ENCODE peak calls at places on chromosomes 3 and 15, in four cellular contexts. F, I, A and Y are unnamed samples.

GRCh38 chr15:36897834-36898233 is 202.5 kb downstream of the MEIS2 start:
- DNase-seq in F (no peak), I (peak; percentile 47), A (peak; percentile 53), Y (no peak)

GRCh38 chr15:57872281-57873010 is 165.9 kb downstream of the POLR2M start:
- DNase-seq in F (no peak), I (no peak), A (no peak), Y (no peak)

GRCh38 chr3:143901105-143901504 is 52.8 kb upstream of the SLC9A9 start:
- DNase-seq in F (no peak), I (no peak), A (no peak), Y (no peak)

GRCh38 chr3:124916837-124917409 is 17.6 kb downstream of the MUC13 start:
- DNase-seq in F (no peak), I (no peak), A (no peak), Y (no peak)

GRCh38 chr3:184562875-184563568 is 1.4 kb downstream of the EPHB3 start:
- DNase-seq in F (no peak), I (peak; percentile 61), A (no peak), Y (no peak)

GRCh38 chr3:72217570-72217969 is 432.6 kb upstream of the PROK2 start:
- DNase-seq in F (no peak), I (no peak), A (no peak), Y (no peak)

GRCh38 chr3:148791955-148792354 is 35.7 kb upstream of the CPB1 start:
- DNase-seq in F (no peak), I (no peak), A (no peak), Y (no peak)

GRCh38 chr15:82952156-82953081 is at the start of gene HOMER2:
- DNase-seq in F (no peak), I (peak; percentile 79), A (peak; percentile 68), Y (no peak)

GRCh38 chr3:183537295-183537730 is 18.2 kb downstream of the KLHL6 start:
- DNase-seq in F (no peak), I (no peak), A (no peak), Y (no peak)

GRCh38 chr3:138405486-138405885 is 28.9 kb upstream of the ESYT3 start:
- DNase-seq in F (no peak), I (no peak), A (no peak), Y (no peak)

GRCh38 chr15:65532738-65533051 is 2.4 kb downstream of the HACD3 start:
- DNase-seq in F (no peak), I (no peak), A (no peak), Y (no peak)

GRCh38 chr15:75659141-75659771 is 11.5 kb downstream of the SNX33 start:
- DNase-seq in F (no peak), I (no peak), A (no peak), Y (no peak)

GRCh38 chr3:171101982-171102610 is 75.6 kb upstream of the SLC2A2 start:
- DNase-seq in F (no peak), I (no peak), A (no peak), Y (no peak)

GRCh38 chr3:17039579-17039978 is 154.8 kb downstream of the PLCL2 start:
- DNase-seq in F (no peak), I (no peak), A (no peak), Y (no peak)

GRCh38 chr3:14200276-14200675 is 21.7 kb downstream of the LSM3 start:
- DNase-seq in F (no peak), I (no peak), A (no peak), Y (no peak)

GRCh38 chr15:40388941-40389823 is 6.7 kb downstream of the KNSTRN start:
- DNase-seq in F (no peak), I (no peak), A (no peak), Y (no peak)

GRCh38 chr3:45929042-45929679 is 14.1 kb upstream of the CXCR6 start:
- DNase-seq in F (peak; percentile 81), I (peak; percentile 57), A (peak; percentile 64), Y (no peak)

DNA sequence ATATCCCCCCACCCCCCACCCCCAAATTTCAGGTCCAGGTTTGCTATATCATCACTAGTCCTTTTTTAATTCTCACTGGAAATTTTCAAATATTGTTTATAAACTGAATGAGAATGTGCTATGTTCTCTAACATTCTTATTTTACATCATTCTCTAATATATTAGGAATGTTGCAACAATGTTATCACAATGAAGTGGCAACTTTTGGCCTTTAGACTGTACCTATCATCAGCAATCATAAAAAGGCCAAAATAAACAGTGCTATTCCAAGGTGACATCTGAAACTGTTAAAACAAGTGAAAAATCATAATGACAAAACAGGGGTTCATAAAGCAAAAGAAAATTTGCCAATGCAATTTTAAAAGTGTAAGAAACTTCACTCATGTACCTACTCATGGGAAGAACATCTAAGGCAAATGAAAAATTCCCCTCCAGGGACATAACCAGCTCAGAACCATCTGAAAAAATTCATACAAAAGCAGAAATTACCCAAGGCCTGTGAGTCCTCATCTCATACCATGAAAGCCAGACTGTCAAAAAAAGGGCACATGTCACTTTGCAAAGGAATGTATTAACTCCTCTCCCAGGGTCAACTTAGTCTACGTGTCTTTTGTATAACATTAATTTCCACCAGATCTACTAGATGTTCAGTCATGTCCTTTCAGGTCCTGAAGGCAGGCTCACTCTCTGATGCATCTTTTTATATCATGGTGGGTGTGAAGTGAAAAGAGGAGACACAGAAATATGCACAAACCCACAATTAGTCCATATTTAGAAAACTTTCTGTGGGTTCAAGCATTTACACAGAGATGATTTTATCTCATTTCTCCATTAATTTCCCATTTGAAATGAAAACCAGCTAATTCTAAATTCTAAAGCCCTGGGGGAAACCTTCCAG is 212.0 kb downstream of the CBLB start:
- DNase-seq in F (no peak), I (no peak), A (no peak), Y (no peak)
- H3K4me2 ChIP-seq in F (no peak overlapping the region), I (no peak overlapping the region), A (no peak overlapping the region), Y (peak overlapping the region; percentile 30)

GRCh38 chr3:179958759-179959158 is 78.0 kb downstream of the PEX5L start:
- DNase-seq in F (peak; percentile 64), I (no peak), A (no peak), Y (no peak)

GRCh38 chr3:179958143-179958542 is 78.6 kb downstream of the PEX5L start:
- DNase-seq in F (peak; percentile 59), I (no peak), A (no peak), Y (no peak)

GRCh38 chr3:179956416-179956830 is 80.3 kb downstream of the PEX5L start:
- DNase-seq in F (peak; percentile 89), I (no peak), A (no peak), Y (peak; percentile 96)

GRCh38 chr3:179955798-179956197 is 80.9 kb downstream of the PEX5L start:
- DNase-seq in F (no peak), I (no peak), A (no peak), Y (no peak)

GRCh38 chr3:179957264-179957845 is 79.4 kb downstream of the PEX5L start:
- DNase-seq in F (peak; percentile 62), I (no peak), A (no peak), Y (no peak)
- H3K27me3 ChIP-seq in F (no peaks in the 10 kb centered on the region), I (no peaks in the 10 kb centered on the region), A (no peaks in the 10 kb centered on the region), Y (no peaks in the 10 kb centered on the region)

DNA sequence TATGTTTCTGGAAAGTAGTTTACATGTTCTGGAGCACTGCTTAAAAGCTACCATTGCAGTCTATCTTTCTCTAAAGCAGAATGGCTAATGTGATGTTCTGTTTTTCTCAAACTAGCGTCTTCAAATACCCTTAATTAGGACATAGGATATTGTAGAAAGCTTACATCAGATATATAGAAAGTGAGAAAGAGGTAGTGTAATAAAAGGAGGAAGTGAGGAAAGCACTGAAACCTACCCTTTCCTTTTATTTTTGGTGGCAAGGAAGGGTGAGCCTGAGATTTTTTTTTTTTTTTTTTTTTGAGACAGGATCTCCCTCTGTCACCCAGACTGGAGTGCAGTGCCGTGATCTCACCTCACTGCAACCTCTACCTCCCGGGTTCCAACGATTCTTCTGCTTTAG is 9.4 kb downstream of the SENP2 start:
- DNase-seq in F (no peak), I (no peak), A (no peak), Y (peak; percentile 21)
- H3K4me3 ChIP-seq in F (no peak overlapping the region), I (no peak overlapping the region), A (no peak overlapping the region), Y (no peak overlapping the region)

DNA sequence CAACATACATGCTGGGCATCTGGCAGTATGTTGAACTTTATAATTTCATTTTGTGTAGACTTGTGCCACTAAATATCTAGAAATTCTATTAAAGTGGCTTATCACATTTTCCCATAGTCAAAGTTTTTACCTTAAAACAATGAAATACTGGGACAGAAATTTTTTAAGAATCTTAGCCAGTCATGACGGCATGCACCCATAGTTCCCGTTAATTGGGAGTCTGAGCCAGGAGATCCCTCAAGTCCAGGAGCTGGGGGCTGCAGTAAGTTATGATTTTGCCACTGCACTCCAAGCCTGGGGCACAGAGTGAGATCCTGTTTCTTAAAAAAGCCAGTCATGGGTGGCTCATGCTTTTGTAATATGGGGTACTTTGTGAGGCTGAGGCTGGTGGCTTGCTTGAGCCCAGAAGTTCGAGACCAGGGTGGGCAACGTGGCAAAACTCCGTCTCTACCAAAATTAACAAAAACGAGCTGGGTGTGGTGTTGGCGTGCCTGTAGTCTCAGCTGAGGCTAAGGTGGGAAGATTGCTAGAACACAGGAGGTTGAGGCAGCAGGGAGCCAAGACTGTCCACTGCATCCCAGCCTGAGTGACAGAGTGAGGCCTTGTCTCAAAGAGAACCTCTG is 3.1 kb downstream of the RPSA start:
- DNase-seq in F (no peak), I (no peak), A (no peak), Y (no peak)
- H3K4me2 ChIP-seq in F (peak overlapping the region; percentile 99), I (no peak overlapping the region), A (peak overlapping the region; percentile 63), Y (peak overlapping the region; percentile 94)

GRCh38 chr3:27716309-27716708 is 5.8 kb downstream of the EOMES start:
- DNase-seq in F (no peak), I (no peak), A (peak; percentile 22), Y (no peak)

GRCh38 chr3:27715863-27716262 is 6.3 kb downstream of the EOMES start:
- DNase-seq in F (no peak), I (no peak), A (no peak), Y (no peak)

GRCh38 chr3:27718459-27718858 is 3.7 kb downstream of the EOMES start:
- DNase-seq in F (no peak), I (no peak), A (peak; percentile 15), Y (no peak)

GRCh38 chr3:27715454-27715806 is 6.7 kb downstream of the EOMES start:
- DNase-seq in F (no peak), I (no peak), A (peak; percentile 60), Y (no peak)

GRCh38 chr3:27717200-27717852 is 4.8 kb downstream of the EOMES start:
- DNase-seq in F (no peak), I (no peak), A (peak; percentile 30), Y (no peak)
- H3K27me3 ChIP-seq in F (no peaks in the 10 kb centered on the region), I (peaks cover 100% of the 10 kb centered on the region), A (peaks cover 100% of the 10 kb centered on the region), Y (peaks cover 26% of the 10 kb centered on the region)

GRCh38 chr3:99668044-99668443 is 29.6 kb downstream of the COL8A1 start:
- DNase-seq in F (no peak), I (no peak), A (no peak), Y (no peak)
- H3K4me3 ChIP-seq in F (no peak overlapping the region), I (no peak overlapping the region), A (no peak overlapping the region), Y (no peak overlapping the region)

GRCh38 chr3:42500091-42500490 is 2.4 kb upstream of the VIPR1 start:
- DNase-seq in F (no peak), I (no peak), A (no peak), Y (no peak)

GRCh38 chr3:42501321-42501680 is 1.1 kb upstream of the VIPR1 start:
- DNase-seq in F (no peak), I (peak; percentile 64), A (peak; percentile 73), Y (no peak)

GRCh38 chr3:42499478-42499871 is 3.0 kb upstream of the VIPR1 start:
- DNase-seq in F (no peak), I (no peak), A (no peak), Y (no peak)

GRCh38 chr3:42501681-42502428 is 588 bp upstream of the VIPR1 start:
- DNase-seq in F (no peak), I (peak; percentile 67), A (peak; percentile 57), Y (no peak)

GRCh38 chr3:42500909-42501308 is 1.5 kb upstream of the VIPR1 start:
- DNase-seq in F (no peak), I (no peak), A (peak; percentile 53), Y (no peak)
- H3K4me2 ChIP-seq in F (no peak overlapping the region), I (peak overlapping the region; percentile 96), A (peak overlapping the region; percentile 100), Y (no peak overlapping the region)